ENCODE peak calls at places on chromosomes 12 and 14, in eight cellular contexts. S is keratinocyte; F is IMR-90; Q is A549; L is CD4-positive, CD25-positive, alpha-beta regulatory T cell; E is ovary; U is esophagus squamous epithelium; T is naive thymus-derived CD4-positive, alpha-beta T cell. W is an unnamed sample. For H3K4me1, the result is how much of the 10 kb centered on the place peaks cover.

GRCh38 chr12:45259732-45260480 is 44.0 kb downstream of the ANO6 start:
- DNase-seq in S (no peak), F (peak), Q (peak), L (no peak), E (no peak), U (no peak), T (no peak), W (no peak)

GRCh38 chr12:58041441-58041840 is 100.1 kb downstream of the ATP23 start:
- DNase-seq in S (no peak), F (no peak), Q (no peak), L (no peak), E (no peak), U (no peak), T (no peak), W (no peak)

GRCh38 chr12:116273813-116274551 is 3.5 kb downstream of the MED13L start:
- DNase-seq in S (no peak), F (no peak), Q (no peak), L (no peak), E (no peak), U (no peak), T (no peak), W (no peak)

GRCh38 chr12:128791395-128792322 is 32.1 kb downstream of the SLC15A4 start:
- DNase-seq in S (no peak), F (peak), Q (no peak), L (no peak), E (no peak), U (no peak), T (no peak), W (peak)

GRCh38 chr12:115912440-115912839 is 365.1 kb downstream of the MED13L start:
- DNase-seq in S (no peak), F (no peak), Q (no peak), L (no peak), E (no peak), U (no peak), T (no peak), W (no peak)

GRCh38 chr14:54166049-54166950 is 209.7 kb upstream of the BMP4 start:
- DNase-seq in S (no peak), F (no peak), Q (no peak), L (no peak), E (no peak), U (no peak), T (no peak), W (no peak)

GRCh38 chr14:26870722-26871121 is 272.9 kb upstream of the NOVA1 start:
- DNase-seq in S (no peak), F (no peak), Q (no peak), L (no peak), E (no peak), U (no peak), T (no peak), W (no peak)

GRCh38 chr14:94036328-94037167 is 10.4 kb downstream of the OTUB2 start:
- DNase-seq in S (peak), F (peak), Q (peak), L (peak), E (peak), U (no peak), T (peak), W (no peak)

GRCh38 chr14:77862154-77862783 is 62.4 kb downstream of the ADCK1 start:
- DNase-seq in S (peak), F (peak), Q (peak), L (peak), E (peak), U (no peak), T (peak), W (no peak)

GRCh38 chr14:81464253-81465001 is 64.3 kb upstream of the STON2 start:
- DNase-seq in S (no peak), F (peak), Q (peak), L (peak), E (no peak), U (no peak), T (peak), W (no peak)

DNA sequence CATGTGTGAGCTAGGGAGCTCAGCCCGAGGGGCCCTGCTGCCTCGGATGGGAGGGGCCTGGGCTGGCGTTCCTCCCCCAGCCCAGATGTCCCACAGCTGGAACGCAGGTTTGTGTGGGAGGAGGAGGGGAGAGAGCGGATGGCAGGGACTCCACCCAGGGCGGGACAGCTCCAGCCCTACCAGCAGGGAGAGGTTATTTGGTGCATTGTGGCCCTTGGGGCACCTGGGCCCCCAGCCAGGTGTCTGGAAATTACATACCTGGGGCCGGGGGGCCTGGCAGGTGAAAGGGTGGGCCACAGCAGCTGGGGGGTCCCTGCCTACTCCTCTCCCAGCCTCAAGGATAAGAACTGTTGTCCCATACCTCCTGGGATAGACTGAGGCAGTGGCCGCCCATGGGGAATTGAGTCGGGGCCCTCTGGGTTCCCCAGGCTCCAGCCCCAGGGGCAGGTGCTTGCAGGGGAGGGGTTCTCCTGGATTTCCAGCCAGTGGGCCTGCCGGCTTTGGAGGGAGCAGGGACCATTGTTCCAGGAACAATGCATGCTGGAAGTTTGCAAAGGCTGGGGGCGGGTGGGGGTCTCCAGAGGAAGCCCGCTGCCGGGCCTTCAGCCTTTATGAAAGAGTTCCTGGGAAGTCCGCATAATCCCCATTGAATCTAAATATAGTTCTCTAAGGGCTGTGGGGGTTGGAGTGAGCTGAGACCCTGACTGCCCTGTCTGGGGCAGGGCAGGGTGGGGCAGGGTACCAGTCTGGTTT is 1.2 kb downstream of the KIF26A start:
- DNase-seq in S (no peak), F (no peak), Q (no peak), L (no peak), E (peak), U (no peak), T (no peak), W (no peak)
- H3K4me3 ChIP-seq in S (no peak), F (no peak), Q (peak), L (no peak), E (peak), U (peak), T (no peak), W (peak)

DNA sequence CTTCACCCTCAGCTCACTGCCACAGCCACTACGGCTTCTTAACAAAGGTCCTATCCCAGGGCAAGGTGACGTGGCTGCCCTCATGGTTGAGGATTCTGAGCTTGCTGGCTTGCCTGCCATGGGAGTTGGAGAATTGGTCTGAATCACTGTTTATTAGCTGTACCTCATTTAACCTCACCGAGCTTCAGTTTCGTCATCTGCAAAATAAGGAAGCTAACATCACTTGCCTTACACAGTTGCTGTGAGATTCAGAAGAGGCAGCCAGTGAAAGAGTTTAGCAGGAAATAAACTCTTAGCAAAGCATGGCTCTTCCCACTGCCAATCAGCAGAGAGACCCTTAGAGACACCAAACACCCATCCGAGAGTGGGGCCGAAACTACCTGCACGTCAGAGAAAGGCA is 90.1 kb upstream of the KCNA1 start:
- DNase-seq in S (no peak), F (peak), Q (no peak), L (no peak), E (no peak), U (no peak), T (no peak), W (no peak)
- H3K4me1 ChIP-seq in S (under half), F (under half), Q (under half), L (under half), E (under half), U (under half), T (under half), W (under half)

GRCh38 chr14:100691395-100692025 is 35.2 kb upstream of the DLK1 start:
- DNase-seq in S (no peak), F (no peak), Q (no peak), L (no peak), E (no peak), U (no peak), T (no peak), W (no peak)
- H3K4me3 ChIP-seq in S (peak), F (no peak), Q (no peak), L (no peak), E (no peak), U (no peak), T (no peak), W (no peak)

GRCh38 chr14:65071544-65071943 is 30.8 kb downstream of the MAX start:
- DNase-seq in S (no peak), F (no peak), Q (no peak), L (no peak), E (no peak), U (no peak), T (no peak), W (no peak)
- H3K4me1 ChIP-seq in S (under half), F (under half), Q (under half), L (under half), E (under half), U (under half), T (under half), W (half or more)

GRCh38 chr12:53550595-53550994 is 43.3 kb upstream of the NPFF start:
- DNase-seq in S (no peak), F (peak), Q (no peak), L (no peak), E (no peak), U (no peak), T (no peak), W (no peak)
- H3K4me3 ChIP-seq in S (no peak), F (no peak), Q (no peak), L (no peak), E (no peak), U (no peak), T (no peak), W (no peak)

GRCh38 chr12:56634837-56635538 is 4.9 kb upstream of the BAZ2A start:
- DNase-seq in S (no peak), F (peak), Q (peak), L (peak), E (peak), U (no peak), T (peak), W (no peak)

GRCh38 chr12:56634242-56634836 is 4.2 kb upstream of the BAZ2A start:
- DNase-seq in S (no peak), F (no peak), Q (peak), L (peak), E (peak), U (no peak), T (no peak), W (no peak)

GRCh38 chr12:56636118-56636674 is 6.1 kb upstream of the BAZ2A start:
- DNase-seq in S (no peak), F (peak), Q (peak), L (peak), E (peak), U (no peak), T (peak), W (no peak)

GRCh38 chr12:56636675-56637540 is 6.8 kb upstream of the BAZ2A start:
- DNase-seq in S (peak), F (peak), Q (peak), L (peak), E (peak), U (peak), T (peak), W (peak)

GRCh38 chr12:56635539-56636117 is 5.5 kb upstream of the BAZ2A start:
- DNase-seq in S (no peak), F (no peak), Q (peak), L (no peak), E (no peak), U (no peak), T (no peak), W (no peak)
- H3K4me1 ChIP-seq in S (under half), F (under half), Q (under half), L (half or more), E (under half), U (under half), T (under half), W (half or more)

GRCh38 chr14:21192875-21193535 is 37.1 kb upstream of the OR5AU1 start:
- DNase-seq in S (no peak), F (peak), Q (no peak), L (no peak), E (no peak), U (no peak), T (no peak), W (no peak)

GRCh38 chr14:21194597-21194996 is 38.7 kb upstream of the OR5AU1 start:
- DNase-seq in S (no peak), F (no peak), Q (no peak), L (no peak), E (no peak), U (no peak), T (no peak), W (no peak)

GRCh38 chr14:21192447-21192822 is 36.6 kb upstream of the OR5AU1 start:
- DNase-seq in S (no peak), F (no peak), Q (no peak), L (no peak), E (no peak), U (no peak), T (no peak), W (no peak)

GRCh38 chr14:21191809-21192446 is 36.1 kb upstream of the OR5AU1 start:
- DNase-seq in S (no peak), F (no peak), Q (peak), L (peak), E (peak), U (peak), T (peak), W (no peak)

GRCh38 chr14:21191261-21191808 is 35.5 kb upstream of the OR5AU1 start:
- DNase-seq in S (no peak), F (no peak), Q (no peak), L (no peak), E (no peak), U (no peak), T (no peak), W (no peak)
- H3K4me3 ChIP-seq in S (no peak), F (no peak), Q (peak), L (peak), E (no peak), U (peak), T (peak), W (peak)

DNA sequence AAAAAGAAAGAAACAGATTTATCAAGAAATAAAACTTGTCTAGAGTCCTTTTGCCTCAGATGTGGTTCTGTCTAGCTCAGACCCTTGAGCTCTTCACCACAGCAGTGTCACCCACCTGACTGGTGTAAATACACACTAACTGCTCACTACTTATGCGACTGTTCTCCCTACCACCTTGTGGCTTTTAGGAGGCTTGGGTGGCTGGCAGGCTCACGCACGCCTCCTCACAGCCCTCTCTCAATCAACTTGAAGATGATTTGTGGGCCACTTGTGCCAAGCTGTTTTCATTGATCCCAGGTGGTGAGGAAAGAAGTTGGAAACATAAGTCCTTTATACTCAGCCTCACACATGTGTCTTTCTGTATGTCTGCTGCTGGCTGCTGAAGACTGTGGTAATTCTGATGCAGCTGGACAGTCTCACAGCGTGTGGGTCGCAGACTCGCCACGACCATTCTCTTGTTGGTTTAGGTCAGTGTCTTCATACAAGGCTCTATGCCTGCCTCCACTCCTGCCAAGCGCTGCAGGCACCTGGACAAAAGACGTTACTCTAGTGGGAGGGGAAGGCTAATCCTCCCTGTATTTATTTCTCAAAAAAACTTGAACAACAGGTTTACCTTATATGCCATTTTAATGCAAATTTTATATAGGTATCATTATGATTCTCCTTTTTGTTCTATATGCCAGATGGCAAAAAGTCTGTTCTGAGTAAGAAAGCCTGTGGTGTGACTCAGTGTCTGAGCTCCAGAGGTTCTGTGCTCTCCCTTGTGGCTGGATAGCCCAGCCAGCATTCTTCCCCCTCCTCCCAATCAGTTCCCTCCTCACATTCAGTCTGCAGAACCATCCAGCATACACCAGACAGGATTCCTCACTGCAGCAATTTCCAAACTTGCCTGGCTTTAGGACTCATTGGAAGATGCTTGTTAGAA is 115.5 kb downstream of the DIP2B start:
- DNase-seq in S (peak), F (peak), Q (peak), L (no peak), E (no peak), U (no peak), T (no peak), W (no peak)
- H3K4me1 ChIP-seq in S (half or more), F (under half), Q (half or more), L (under half), E (under half), U (under half), T (under half), W (half or more)

DNA sequence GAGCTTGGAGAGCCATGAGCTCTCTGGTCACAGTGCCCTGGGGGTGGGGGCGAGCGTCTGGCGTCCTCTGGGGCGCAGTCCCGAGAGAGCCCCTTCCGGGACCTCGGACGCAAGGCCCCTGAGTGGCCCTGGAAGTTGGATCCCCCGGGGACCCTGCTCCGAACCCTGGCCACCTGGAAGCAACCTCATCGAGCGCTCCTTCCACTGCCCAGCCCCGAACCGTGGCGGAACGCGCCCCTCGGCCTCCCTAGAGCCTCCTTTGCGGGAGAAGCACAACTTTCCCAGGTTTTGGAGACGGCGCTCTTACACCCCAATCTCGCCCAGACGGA is 1.2 kb downstream of the NOS1 start:
- DNase-seq in S (no peak), F (no peak), Q (no peak), L (no peak), E (no peak), U (no peak), T (no peak), W (no peak)
- H3K4me3 ChIP-seq in S (peak), F (no peak), Q (peak), L (no peak), E (no peak), U (peak), T (no peak), W (peak)